ENCODE peak calls at places on chromosomes 13 and 19, in ten cellular contexts. M is pancreas, R is IMR-90, P is uterus, E is glutamatergic neuron, S is A549, H is OCI-LY7, I is LNCaP clone FGC, Q is dorsolateral prefrontal cortex, K is keratinocyte. J is an unnamed sample.

GRCh38 chr13:62250501-62251175 is 835.0 kb upstream of the PCDH20 start:
- DNase-seq in M (no peak), R (no peak), P (no peak), E (no peak), S (no peak), H (no peak), I (peak), Q (no peak), K (no peak), J (no peak)

GRCh38 chr19:52237771-52238400 is 31.5 kb upstream of the ZNF766 start:
- DNase-seq in M (peak), R (peak), P (peak), E (peak), S (no peak), H (peak), I (peak), Q (peak), K (no peak), J (no peak)

GRCh38 chr13:66560189-66560588 is 669.9 kb downstream of the PCDH9 start:
- DNase-seq in M (no peak), R (no peak), P (no peak), E (no peak), S (no peak), H (no peak), I (no peak), Q (no peak), K (no peak), J (no peak)

GRCh38 chr19:44576843-44577565 is 36.4 kb upstream of the IGSF23 start:
- DNase-seq in M (peak), R (peak), P (no peak), E (no peak), S (peak), H (peak), I (no peak), Q (no peak), K (no peak), J (no peak)

GRCh38 chr19:43101950-43102349 is 19.4 kb upstream of the PSG2 start:
- DNase-seq in M (no peak), R (no peak), P (no peak), E (no peak), S (no peak), H (no peak), I (no peak), Q (no peak), K (no peak), J (no peak)

GRCh38 chr13:33280550-33280905 is 5.0 kb downstream of the STARD13 start:
- DNase-seq in M (no peak), R (no peak), P (no peak), E (no peak), S (no peak), H (no peak), I (no peak), Q (no peak), K (no peak), J (no peak)

GRCh38 chr13:44843403-44843802 is 145.9 kb downstream of the NUFIP1 start:
- DNase-seq in M (no peak), R (peak), P (no peak), E (no peak), S (no peak), H (no peak), I (no peak), Q (no peak), K (no peak), J (no peak)

GRCh38 chr19:29623726-29624488 is 17.8 kb downstream of the POP4 start:
- DNase-seq in M (no peak), R (no peak), P (no peak), E (no peak), S (no peak), H (no peak), I (no peak), Q (no peak), K (no peak), J (no peak)

GRCh38 chr19:49679832-49680472 is 2.9 kb downstream of the PRMT1 start:
- DNase-seq in M (no peak), R (no peak), P (no peak), E (no peak), S (no peak), H (no peak), I (no peak), Q (no peak), K (no peak), J (no peak)

GRCh38 chr19:45340232-45340898 is at the start of gene KLC3:
- DNase-seq in M (peak), R (no peak), P (no peak), E (no peak), S (peak), H (peak), I (no peak), Q (no peak), K (no peak), J (no peak)

GRCh38 chr13:29284726-29285125 is 310.8 kb downstream of the SLC7A1 start:
- DNase-seq in M (no peak), R (no peak), P (no peak), E (no peak), S (no peak), H (no peak), I (no peak), Q (no peak), K (no peak), J (no peak)
- TF ChIP-seq CTCF in M (no peak), R (no peak), P (no peak), E (no peak), S (no peak), H (no peak), I (peak), Q (no peak), K (no peak), J (no peak)

DNA sequence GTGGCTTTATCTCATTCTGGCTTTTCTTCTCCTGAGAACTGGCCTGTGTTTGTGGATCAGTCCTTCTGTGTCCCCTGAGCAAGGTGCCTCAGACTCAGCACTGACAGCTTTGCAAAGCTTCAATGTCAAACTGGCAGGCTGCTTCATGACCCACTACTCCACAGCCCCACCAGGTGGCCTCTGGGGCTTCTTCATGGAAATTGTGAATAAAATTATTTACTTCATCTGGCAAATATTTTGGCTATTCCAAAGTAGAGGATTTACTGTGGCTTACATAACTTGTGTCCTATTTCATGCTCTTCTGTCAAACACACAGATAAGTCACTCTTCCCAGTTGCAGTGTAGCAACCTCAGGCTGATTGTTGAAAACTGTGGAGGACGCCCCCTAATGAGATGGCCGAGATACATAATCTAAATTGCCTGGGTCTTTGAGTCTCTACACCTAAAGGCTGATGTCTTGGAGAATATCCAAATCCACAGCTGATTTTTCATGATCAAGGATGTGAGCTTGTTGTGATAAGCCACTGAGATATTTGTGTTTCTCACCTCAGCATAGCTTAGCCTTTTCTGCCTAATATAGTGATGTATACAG is 721.9 kb upstream of the SLC10A2 start:
- DNase-seq in M (no peak), R (no peak), P (no peak), E (peak), S (no peak), H (no peak), I (no peak), Q (no peak), K (no peak), J (no peak)
- TF ChIP-seq CTCF in M (no peak), R (no peak), P (no peak), E (peak), S (no peak), H (peak), I (peak), Q (no peak), K (peak), J (no peak)

DNA sequence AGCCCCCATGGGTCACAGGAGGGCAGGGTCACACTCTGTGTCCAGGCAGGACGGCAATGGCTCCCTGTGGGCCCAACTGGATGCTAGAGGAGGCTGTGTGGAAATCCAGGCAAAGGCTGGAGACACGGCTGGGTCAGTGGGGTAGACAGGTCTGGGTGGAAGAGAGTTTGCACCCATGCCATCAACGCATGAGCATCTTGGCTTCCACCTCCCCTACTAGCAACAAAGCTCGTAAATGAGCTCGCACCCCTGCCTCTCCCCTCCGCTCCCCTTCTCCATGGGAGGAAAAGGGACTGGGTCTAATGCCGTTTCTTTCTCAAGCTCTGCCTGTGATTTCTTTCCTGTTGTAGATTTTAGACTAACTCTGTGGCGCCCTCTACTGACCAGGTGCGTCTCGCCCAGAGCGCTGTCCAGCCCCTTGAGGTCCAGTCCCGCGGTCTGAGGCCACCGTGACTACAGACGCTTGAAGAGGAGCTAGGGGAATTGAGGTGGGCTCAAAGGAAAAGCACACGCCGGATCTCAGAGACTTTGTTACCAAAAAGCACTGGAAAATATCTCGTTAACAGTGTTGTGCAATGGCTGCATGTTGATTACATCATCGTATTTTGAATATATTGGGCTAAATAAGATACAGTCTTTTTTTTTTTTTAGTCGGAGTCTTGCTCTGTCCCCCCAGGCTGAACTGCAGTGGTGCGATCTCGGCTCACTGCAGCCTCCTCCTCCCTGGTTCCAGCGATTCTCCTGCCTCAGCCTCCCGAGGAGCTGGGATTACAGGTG is 50.7 kb upstream of the USP29 start:
- DNase-seq in M (no peak), R (no peak), P (peak), E (peak), S (no peak), H (no peak), I (no peak), Q (peak), K (no peak), J (peak)
- TF ChIP-seq CTCF in M (no peak), R (no peak), P (peak), E (peak), S (no peak), H (peak), I (peak), Q (peak), K (no peak), J (peak)

DNA sequence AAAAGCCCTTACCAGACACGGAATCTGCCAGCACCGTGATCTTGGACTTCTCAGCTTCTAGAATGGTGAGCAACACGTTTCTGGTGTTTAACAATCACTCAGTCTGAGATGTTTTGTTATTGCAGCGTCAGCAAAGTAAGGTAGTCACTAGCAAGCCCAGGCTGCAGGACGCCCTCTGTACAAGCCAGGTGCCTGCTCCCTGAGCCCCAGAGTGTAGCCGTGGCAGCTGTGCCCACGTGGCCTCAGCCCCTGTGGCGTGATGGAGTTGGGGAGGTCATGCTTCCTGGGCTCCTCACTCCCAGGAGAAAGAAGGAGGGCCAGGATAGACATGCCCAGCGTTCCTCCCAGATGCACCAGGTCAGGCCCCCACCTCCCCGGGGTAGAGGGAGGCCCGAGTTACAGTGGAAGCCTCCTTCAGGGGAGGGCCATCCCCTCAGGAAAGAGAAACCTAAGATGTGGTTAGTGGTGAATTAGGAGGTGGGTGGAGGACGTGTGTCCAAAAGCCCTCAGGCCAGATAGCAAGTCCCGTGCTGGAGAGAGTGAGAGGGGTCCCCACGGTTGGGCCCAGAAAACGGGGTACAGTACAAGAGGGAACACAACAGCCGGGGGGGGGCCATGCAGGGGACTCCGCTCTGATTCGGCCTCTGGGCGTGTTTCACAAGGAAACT is 169.6 kb upstream of the SOX1 start:
- DNase-seq in M (no peak), R (no peak), P (no peak), E (no peak), S (no peak), H (no peak), I (no peak), Q (no peak), K (no peak), J (no peak)
- TF ChIP-seq CTCF in M (no peak), R (no peak), P (no peak), E (no peak), S (no peak), H (no peak), I (no peak), Q (no peak), K (no peak), J (no peak)

DNA sequence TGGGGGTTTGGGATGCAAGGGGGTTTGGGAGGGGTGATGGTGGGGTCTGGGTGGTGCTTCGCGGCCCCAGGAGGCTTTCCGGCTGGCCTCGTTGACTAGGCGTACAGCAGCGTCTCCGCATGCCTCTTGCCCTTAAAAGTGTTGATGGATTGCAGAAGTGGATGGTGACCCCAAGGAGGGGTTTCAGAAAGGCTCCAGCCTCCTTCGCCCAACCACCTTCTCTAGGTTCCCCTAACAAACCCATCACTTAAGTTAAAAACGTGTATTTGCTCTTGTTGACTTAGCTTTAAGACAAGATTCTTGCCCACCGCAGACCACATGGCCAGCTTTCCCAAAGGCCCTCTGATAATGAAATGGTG is 8.1 kb upstream of the TSHZ3 start:
- DNase-seq in M (no peak), R (no peak), P (no peak), E (no peak), S (no peak), H (no peak), I (no peak), Q (no peak), K (no peak), J (no peak)
- TF ChIP-seq CTCF in M (no peak), R (no peak), P (no peak), E (peak), S (no peak), H (no peak), I (no peak), Q (no peak), K (no peak), J (no peak)

GRCh38 chr19:18998276-18998675 is 35.0 kb downstream of the SUGP2 start:
- DNase-seq in M (no peak), R (no peak), P (no peak), E (no peak), S (no peak), H (no peak), I (no peak), Q (no peak), K (no peak), J (peak)

GRCh38 chr19:18996796-18997394 is 36.4 kb downstream of the SUGP2 start:
- DNase-seq in M (no peak), R (no peak), P (no peak), E (no peak), S (no peak), H (no peak), I (no peak), Q (no peak), K (no peak), J (no peak)

GRCh38 chr19:18996351-18996750 is 37.0 kb downstream of the SUGP2 start:
- DNase-seq in M (no peak), R (no peak), P (no peak), E (no peak), S (no peak), H (no peak), I (no peak), Q (no peak), K (no peak), J (no peak)

GRCh38 chr19:18992696-18993095 is 40.6 kb downstream of the SUGP2 start:
- DNase-seq in M (no peak), R (no peak), P (no peak), E (no peak), S (no peak), H (no peak), I (no peak), Q (no peak), K (no peak), J (no peak)

DNA sequence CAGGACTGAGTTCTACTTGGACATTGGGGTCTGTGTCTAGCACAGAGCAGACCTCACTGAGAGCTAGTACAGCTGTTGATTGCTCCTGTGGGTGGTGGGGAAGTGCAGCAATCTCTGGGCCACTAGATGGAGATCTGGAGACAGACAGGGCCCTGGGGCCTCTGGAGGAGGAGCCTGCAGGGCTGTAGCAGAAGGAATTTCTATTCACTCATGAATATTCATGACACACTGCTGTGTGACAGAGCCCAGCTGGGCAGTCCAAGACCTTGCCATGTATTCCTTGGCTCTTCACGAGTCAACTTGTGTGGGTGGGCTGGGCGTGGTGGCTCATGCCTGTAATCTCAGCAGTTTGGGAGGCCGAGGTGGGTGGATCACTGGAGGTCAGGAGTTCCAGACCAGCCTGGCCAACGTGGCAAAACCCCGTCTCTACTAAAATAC is 37.5 kb downstream of the SUGP2 start:
- DNase-seq in M (peak), R (peak), P (no peak), E (peak), S (peak), H (peak), I (peak), Q (peak), K (no peak), J (peak)
- TF ChIP-seq CTCF in M (peak), R (peak), P (no peak), E (peak), S (peak), H (peak), I (peak), Q (peak), K (peak), J (peak)

GRCh38 chr19:1483979-1484428 is 5.0 kb upstream of the C19orf25 start:
- DNase-seq in M (no peak), R (no peak), P (no peak), E (no peak), S (no peak), H (no peak), I (no peak), Q (no peak), K (no peak), J (no peak)
- TF ChIP-seq CTCF in M (no peak), R (no peak), P (no peak), E (no peak), S (no peak), H (no peak), I (no peak), Q (no peak), K (no peak), J (no peak)